ENCODE peak calls at places on chromosome 6, in six cellular contexts. S, X, P, R, N and G are unnamed samples.

GRCh38 chr6:22087960-22088716 is 208.7 kb downstream of the PRL start:
- DNase-seq in S (no peak), P (peak), X (no peak), N (no peak), R (no peak), G (no peak)

GRCh38 chr6:50102676-50103075 is 52.9 kb upstream of the DEFB112 start:
- DNase-seq in X (no peak), N (no peak), P (no peak), R (no peak), S (no peak), G (no peak)

GRCh38 chr6:71012871-71013456 is 56.1 kb upstream of the B3GAT2 start:
- DNase-seq in S (peak), P (peak), R (no peak), N (no peak), X (no peak), G (peak)

GRCh38 chr6:169427856-169428255 is 174.2 kb upstream of the THBS2 start:
- DNase-seq in P (peak), R (no peak), S (no peak), N (no peak), X (no peak), G (no peak)

GRCh38 chr6:133051264-133051663 is 189.9 kb upstream of the EYA4 start:
- DNase-seq in R (no peak), S (no peak), P (no peak), N (no peak), X (no peak), G (no peak)

GRCh38 chr6:27517238-27517637 is 44.3 kb upstream of the ZNF184 start:
- DNase-seq in N (no peak), X (no peak), R (no peak), S (no peak), P (no peak), G (no peak)

GRCh38 chr6:131828080-131828479 is 20.3 kb downstream of the ENPP1 start:
- DNase-seq in N (peak), P (no peak), R (no peak), X (no peak), S (no peak), G (no peak)

GRCh38 chr6:5338177-5338960 is 77.1 kb downstream of the FARS2 start:
- DNase-seq in X (no peak), S (no peak), R (no peak), P (no peak), N (no peak), G (no peak)

GRCh38 chr6:34518669-34519365 is 37.3 kb downstream of the SPDEF start:
- DNase-seq in N (no peak), X (no peak), P (no peak), R (peak), S (no peak), G (no peak)

GRCh38 chr6:2129076-2129695 is 116.2 kb downstream of the GMDS start:
- DNase-seq in X (no peak), R (no peak), P (no peak), N (no peak), S (no peak), G (no peak)

GRCh38 chr6:154815938-154816820 is 83.0 kb downstream of the SCAF8 start:
- DNase-seq in X (no peak), P (no peak), R (no peak), S (no peak), N (no peak), G (no peak)

GRCh38 chr6:12935637-12936036 is 219.1 kb downstream of the PHACTR1 start:
- DNase-seq in S (no peak), N (no peak), X (no peak), R (no peak), P (no peak), G (no peak)

GRCh38 chr6:22883061-22883717 is 313.8 kb downstream of the HDGFL1 start:
- DNase-seq in S (no peak), N (no peak), R (no peak), P (no peak), X (no peak), G (no peak)

GRCh38 chr6:42783876-42784738 is 2.3 kb downstream of the BICRAL start:
- DNase-seq in P (no peak), R (no peak), S (peak), X (no peak), N (no peak), G (no peak)

GRCh38 chr6:131510094-131510493 is 62.9 kb upstream of the ARG1 start:
- DNase-seq in X (no peak), N (no peak), S (no peak), P (no peak), R (no peak), G (no peak)

GRCh38 chr6:77172578-77172977 is 290.7 kb downstream of the HTR1B start:
- DNase-seq in N (no peak), S (no peak), R (no peak), P (no peak), X (no peak), G (no peak)

GRCh38 chr6:31794294-31794865 is 1.2 kb downstream of the VARS1 start:
- DNase-seq in N (no peak), S (no peak), X (no peak), R (no peak), P (peak), G (no peak)

GRCh38 chr6:22929228-22929627 is 359.9 kb downstream of the HDGFL1 start:
- DNase-seq in X (no peak), R (no peak), P (peak), N (no peak), S (no peak), G (no peak)

GRCh38 chr6:89834884-89835792 is 5.5 kb downstream of the CASP8AP2 start:
- DNase-seq in N (no peak), P (no peak), R (no peak), S (no peak), X (no peak), G (no peak)

GRCh38 chr6:53483423-53484353 is 61.2 kb downstream of the GCLC start:
- DNase-seq in S (peak), P (no peak), X (peak), R (peak), N (no peak), G (peak)

GRCh38 chr6:168052291-168052891 is 26.6 kb downstream of the FRMD1 start:
- DNase-seq in S (no peak), N (no peak), P (no peak), X (no peak), R (peak), G (no peak)

GRCh38 chr6:169824848-169825557 is 73.6 kb downstream of the ERMARD start:
- DNase-seq in R (peak), P (no peak), N (no peak), X (no peak), S (no peak), G (peak)

GRCh38 chr6:29563435-29563834 is 3.9 kb upstream of the UBD start:
- DNase-seq in R (no peak), P (no peak), X (no peak), S (no peak), N (no peak), G (no peak)

GRCh38 chr6:14441371-14441781 is 323.8 kb downstream of the CD83 start:
- DNase-seq in R (no peak), N (peak), P (no peak), S (no peak), X (peak), G (peak)

DNA sequence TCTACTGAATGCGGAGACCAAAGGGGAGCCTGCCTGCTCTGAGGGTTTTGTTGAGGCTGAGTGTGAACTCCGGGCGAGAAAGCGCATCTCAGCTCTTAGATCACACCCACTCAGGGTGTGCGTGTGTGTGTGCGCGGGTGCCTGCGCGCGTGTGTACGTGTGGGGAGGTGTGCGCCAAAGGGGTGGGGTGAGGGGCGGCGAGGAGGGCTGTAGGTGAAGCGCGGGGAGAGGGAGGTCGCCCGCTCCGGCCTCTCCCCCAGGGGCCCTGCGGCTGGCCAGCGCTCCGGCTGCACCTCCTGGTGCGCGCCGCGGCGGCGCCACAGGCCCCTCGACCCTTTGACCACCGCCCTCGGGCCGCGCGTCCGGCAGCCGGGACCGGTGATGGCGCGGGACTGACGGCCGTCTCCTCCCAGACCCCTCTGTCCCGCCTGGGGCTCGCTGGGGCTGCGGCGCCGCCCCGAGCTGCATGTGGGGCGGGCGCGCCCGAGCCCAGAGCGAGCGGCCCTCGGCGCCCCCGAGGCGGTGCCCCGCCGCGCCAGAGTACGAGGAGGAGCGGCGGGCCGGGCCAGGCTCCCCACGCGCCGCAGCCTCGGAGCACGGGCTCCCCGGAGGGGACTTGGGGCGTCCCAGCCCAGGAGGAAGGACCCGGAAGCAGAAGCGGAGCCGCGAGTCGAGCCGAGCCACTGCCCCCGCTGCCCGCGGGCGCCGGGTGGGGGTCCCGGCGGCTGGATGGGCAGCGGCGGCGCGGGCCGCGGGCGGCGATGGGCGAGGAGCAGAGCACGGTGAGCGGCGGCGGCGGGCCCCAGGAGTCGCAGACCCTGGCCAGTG is at the start of gene RNF217:
- DNase-seq in X (peak), N (peak), P (no peak), R (peak), S (peak), G (peak)
- TF ChIP-seq POLR2A in X (peak), N (peak), P (no peak), R (no peak), S (peak), G (no peak)

GRCh38 chr6:88013015-88013414 is 34.6 kb upstream of the SPACA1 start:
- DNase-seq in S (no peak), N (no peak), X (no peak), P (no peak), R (no peak), G (no peak)

GRCh38 chr6:88008411-88008810 is 39.2 kb upstream of the SPACA1 start:
- DNase-seq in X (no peak), P (no peak), R (no peak), N (no peak), S (no peak), G (no peak)

GRCh38 chr6:88008821-88009220 is 38.8 kb upstream of the SPACA1 start:
- DNase-seq in R (no peak), X (no peak), N (no peak), S (no peak), P (no peak), G (no peak)

GRCh38 chr6:88013554-88013953 is 34.1 kb upstream of the SPACA1 start:
- DNase-seq in N (no peak), R (no peak), P (no peak), S (no peak), X (no peak), G (no peak)
- TF ChIP-seq CTCF in N (no peak), R (no peak), P (peak), S (no peak), X (no peak), G (peak)

DNA sequence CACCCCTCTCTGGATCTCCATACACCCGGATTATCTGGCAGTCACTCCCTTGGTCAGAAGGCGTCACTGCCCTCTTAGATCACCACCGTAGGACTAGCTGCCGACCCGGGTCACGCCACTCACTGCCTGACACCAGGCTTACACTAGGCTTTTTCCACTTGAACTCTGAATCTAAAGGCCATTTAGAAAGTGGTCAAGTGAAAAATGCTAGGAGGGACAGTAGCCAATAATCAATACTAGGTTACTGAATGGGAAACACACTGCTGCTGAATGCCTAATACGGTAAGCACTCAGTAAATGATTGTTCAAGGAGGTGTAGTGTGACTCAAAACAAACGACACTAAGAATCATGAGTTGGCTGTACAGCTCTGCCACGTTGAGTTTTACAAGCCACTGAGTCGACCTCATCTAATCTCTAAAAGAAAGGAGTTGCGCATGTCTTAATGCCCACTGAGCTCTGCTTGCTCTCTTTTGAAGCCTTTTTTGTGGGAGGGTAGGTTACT is 740 bp upstream of the IBTK start:
- DNase-seq in R (peak), S (peak), P (peak), X (no peak), N (no peak), G (no peak)
- TF ChIP-seq POLR2A in R (no peak), S (peak), P (no peak), X (no peak), N (no peak), G (no peak)

GRCh38 chr6:88477411-88477810 is 311.3 kb upstream of the CNR1 start:
- DNase-seq in P (no peak), X (no peak), N (no peak), R (no peak), S (no peak), G (no peak)
- TF ChIP-seq CTCF in P (no peak), X (no peak), N (no peak), R (no peak), S (no peak), G (no peak)

DNA sequence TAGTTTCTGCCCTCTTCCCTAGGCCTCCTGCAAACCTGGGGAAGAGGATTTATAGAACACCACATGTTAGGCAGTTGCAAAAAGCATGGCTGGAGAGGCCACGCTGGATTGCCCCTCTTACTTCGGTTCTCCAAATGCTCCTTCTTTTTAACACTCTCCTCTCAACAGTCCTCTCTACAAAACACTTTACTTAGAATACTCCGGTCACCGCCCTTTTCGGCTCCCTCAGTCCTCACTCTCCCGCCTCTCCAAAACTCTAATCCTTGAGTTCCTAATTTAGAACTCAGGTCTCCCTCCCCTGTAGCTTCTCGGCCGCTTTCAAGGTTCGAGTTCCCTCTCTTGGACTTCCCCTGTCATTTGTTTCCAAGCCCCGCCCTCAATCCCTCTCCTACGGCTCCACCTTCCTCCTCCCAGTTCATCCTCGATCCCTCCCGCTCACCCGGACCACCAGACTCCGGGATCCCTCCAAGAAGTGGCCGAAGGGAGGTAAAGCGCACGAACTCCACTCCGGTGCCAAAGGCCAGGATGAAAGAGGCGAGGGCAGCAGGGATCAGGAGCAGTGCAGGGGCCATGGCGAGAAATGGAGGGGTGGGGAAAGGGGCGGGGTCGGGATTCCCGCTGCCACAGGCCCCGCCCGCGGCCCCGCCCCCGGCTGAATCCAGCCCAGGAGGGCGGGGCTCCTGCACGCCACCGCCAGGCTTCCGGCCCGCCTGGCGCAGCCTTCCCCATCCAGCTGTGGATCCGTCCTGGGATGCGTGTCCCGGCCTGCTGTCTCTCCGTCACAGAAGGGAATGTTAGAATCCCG is at the start of gene NRM:
- DNase-seq in X (peak), R (peak), N (peak), S (peak), P (peak), G (peak)
- TF ChIP-seq POLR2A in X (peak), R (no peak), N (no peak), S (peak), P (peak), G (no peak)

GRCh38 chr6:20411953-20412352 is 10.3 kb downstream of the E2F3 start:
- DNase-seq in N (peak), X (no peak), R (no peak), S (no peak), P (no peak), G (no peak)

GRCh38 chr6:20411544-20411943 is 9.9 kb downstream of the E2F3 start:
- DNase-seq in X (no peak), S (no peak), P (no peak), N (no peak), R (no peak), G (no peak)

GRCh38 chr6:20414711-20415110 is 13.0 kb downstream of the E2F3 start:
- DNase-seq in X (no peak), R (no peak), P (no peak), N (peak), S (no peak), G (no peak)

GRCh38 chr6:20413826-20414225 is 12.1 kb downstream of the E2F3 start:
- DNase-seq in R (no peak), X (no peak), P (no peak), N (no peak), S (no peak), G (no peak)

DNA sequence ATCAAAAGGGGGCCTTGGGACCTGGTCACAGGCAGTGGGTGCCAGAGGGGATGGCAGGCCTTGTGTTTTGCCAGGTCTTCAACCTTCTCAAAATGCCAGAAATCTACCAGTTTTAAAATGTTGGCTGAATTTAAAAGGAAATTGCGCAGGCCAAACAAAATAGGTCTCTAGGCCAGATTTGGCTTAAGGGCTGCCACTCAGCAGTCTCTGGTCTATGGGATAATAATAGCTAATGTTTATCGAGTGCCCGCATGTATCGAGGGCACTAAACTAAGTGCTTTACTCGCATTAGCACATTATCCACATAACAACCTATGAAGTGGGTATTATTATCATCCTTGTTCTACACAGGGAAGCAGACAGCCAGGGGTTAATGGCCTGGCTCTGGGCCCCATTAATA is 11.0 kb downstream of the E2F3 start:
- DNase-seq in R (no peak), X (no peak), P (no peak), S (no peak), N (no peak), G (no peak)
- TF ChIP-seq CTCF in R (no peak), X (no peak), P (no peak), S (no peak), N (no peak), G (no peak)

DNA sequence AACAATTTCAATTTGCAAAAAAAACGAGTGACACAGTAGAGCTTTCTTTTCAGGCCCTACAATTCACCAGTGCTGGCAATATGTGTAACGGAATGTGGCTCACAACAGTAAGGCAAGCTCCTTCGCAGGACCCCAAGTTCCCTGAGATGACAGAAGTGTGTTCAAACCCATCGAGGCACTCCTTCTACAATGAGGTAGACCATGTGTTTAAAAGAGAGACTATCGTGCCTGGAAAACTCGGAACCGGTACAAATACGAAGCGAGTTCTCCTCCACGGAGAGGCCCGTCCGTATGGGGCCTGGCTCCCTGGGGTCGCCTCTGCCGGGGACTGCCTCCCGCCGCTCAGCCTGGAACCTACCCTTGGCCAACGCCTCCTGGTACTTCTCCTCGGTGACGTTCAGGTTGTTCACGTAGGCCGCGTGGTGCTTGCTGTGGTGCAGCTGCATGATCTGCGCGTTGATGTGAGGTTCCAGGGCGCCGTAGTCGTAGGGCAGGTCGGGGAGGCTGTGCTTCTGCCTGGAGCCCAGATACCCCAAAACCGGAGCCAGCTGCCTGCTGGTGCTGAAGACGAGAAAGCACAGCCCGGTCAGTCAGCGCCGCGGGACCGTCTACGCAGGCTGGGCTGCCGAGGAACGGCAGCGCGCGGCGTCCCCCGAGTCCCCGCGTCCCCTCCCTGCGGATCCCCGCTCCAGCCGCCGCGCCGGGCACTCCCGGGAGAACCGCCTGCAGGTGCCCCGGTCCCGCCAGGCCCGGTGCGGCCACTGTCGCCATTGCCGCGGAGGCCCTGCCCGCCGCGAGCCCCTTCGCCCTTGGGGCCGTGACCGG is 526 bp downstream of the SOD2 start:
- DNase-seq in N (peak), S (peak), X (peak), P (peak), R (peak), G (peak)
- TF ChIP-seq POLR2A in N (no peak), S (no peak), X (no peak), P (no peak), R (no peak), G (no peak)

DNA sequence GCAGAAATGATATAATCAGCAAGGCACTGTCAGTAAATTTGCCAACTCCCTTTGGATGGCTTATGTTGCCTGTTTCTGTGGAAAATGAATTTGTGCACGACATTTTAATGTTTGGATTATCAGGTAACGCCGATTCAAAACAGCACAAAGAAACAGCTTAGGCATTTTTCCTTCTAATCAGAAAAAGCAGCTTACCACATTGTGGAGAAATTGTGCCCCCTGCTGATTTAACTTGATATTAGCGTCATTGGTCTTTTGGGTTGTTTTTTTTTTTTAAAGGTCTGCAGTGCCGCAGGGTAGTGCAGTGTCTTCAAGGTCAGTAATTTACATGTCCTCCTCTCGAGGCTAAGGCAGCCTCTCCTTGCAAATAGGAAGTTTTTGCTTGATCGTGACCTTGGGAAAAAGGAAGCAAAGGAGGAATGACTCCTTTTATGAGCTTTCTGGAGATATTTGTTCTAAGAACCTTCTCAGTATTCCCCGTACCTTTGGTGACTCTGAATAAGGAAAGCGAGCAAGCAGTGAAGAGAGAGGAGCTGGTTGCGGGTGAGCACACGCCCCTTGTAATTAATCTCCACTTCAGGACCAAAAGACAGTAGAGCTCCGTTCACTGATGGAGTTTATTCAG is 79.1 kb downstream of the ELOVL4 start:
- DNase-seq in S (peak), N (no peak), R (no peak), P (peak), X (no peak), G (peak)
- TF ChIP-seq CTCF in S (peak), N (no peak), R (no peak), P (peak), X (peak), G (peak)